ENCODE peak calls at places on chromosomes 4 and X, in four cellular contexts. One of them, this sample, is unnamed.
A peak's percentile ranks its signal among the peaks of the same experiment; 100 is the strongest.

GRCh38 chr4:1922826-1923225 is 51.6 kb downstream of the NSD2 start:
- DNase-seq in pancreas: no peak
- DNase-seq in tibial nerve: no peak
- DNase-seq in spleen: no peak
- DNase-seq in this sample: no peak

GRCh38 chrX:1477801-1478458 is 25.2 kb upstream of the ASMTL start:
- DNase-seq in pancreas: no peak
- DNase-seq in tibial nerve: no peak
- DNase-seq in spleen: peak; percentile 62
- DNase-seq in this sample: no peak

GRCh38 chrX:115968436-115969252 is 201.9 kb upstream of the AGTR2 start:
- DNase-seq in pancreas: peak; percentile 38
- DNase-seq in tibial nerve: no peak
- DNase-seq in spleen: no peak
- DNase-seq in this sample: peak; percentile 66

GRCh38 chr4:176508780-176509331 is 189.1 kb downstream of the SPCS3 start:
- DNase-seq in pancreas: no peak
- DNase-seq in tibial nerve: no peak
- DNase-seq in spleen: no peak
- DNase-seq in this sample: no peak

GRCh38 chrX:140661657-140662056 is 47.9 kb upstream of the LINC00632 start:
- DNase-seq in pancreas: no peak
- DNase-seq in tibial nerve: no peak
- DNase-seq in spleen: no peak
- DNase-seq in this sample: no peak

GRCh38 chr4:176507845-176508533 is 188.2 kb downstream of the SPCS3 start:
- DNase-seq in pancreas: no peak
- DNase-seq in tibial nerve: no peak
- DNase-seq in spleen: no peak
- DNase-seq in this sample: no peak

GRCh38 chr4:5888706-5889696 is 3.9 kb downstream of the CRMP1 start:
- DNase-seq in pancreas: no peak
- DNase-seq in tibial nerve: no peak
- DNase-seq in spleen: no peak
- DNase-seq in this sample: no peak

GRCh38 chr4:97656034-97656720 is 487.1 kb downstream of the STPG2 start:
- DNase-seq in pancreas: no peak
- DNase-seq in tibial nerve: no peak
- DNase-seq in spleen: no peak
- DNase-seq in this sample: no peak

GRCh38 chr4:126888968-126889367 is 743.8 kb upstream of the INTU start:
- DNase-seq in pancreas: no peak
- DNase-seq in tibial nerve: no peak
- DNase-seq in spleen: no peak
- DNase-seq in this sample: no peak

GRCh38 chrX:103107836-103108235 is 14.9 kb upstream of the NXF3 start:
- DNase-seq in pancreas: peak; percentile 39
- DNase-seq in tibial nerve: no peak
- DNase-seq in spleen: no peak
- DNase-seq in this sample: no peak

GRCh38 chrX:138745215-138745614 is 33.7 kb upstream of the FGF13 start:
- DNase-seq in pancreas: no peak
- DNase-seq in tibial nerve: no peak
- DNase-seq in spleen: no peak
- DNase-seq in this sample: peak; percentile 39

GRCh38 chr4:40183615-40184411 is 13.0 kb upstream of the RHOH start:
- DNase-seq in pancreas: no peak
- DNase-seq in tibial nerve: no peak
- DNase-seq in spleen: no peak
- DNase-seq in this sample: no peak

GRCh38 chrX:38882894-38883620 is 81.8 kb downstream of the MID1IP1 start:
- DNase-seq in pancreas: peak; percentile 30
- DNase-seq in tibial nerve: no peak
- DNase-seq in spleen: no peak
- DNase-seq in this sample: no peak
- TF ChIP-seq CTCF in pancreas: no peak
- TF ChIP-seq CTCF in tibial nerve: no peak
- TF ChIP-seq CTCF in spleen: no peak
- TF ChIP-seq CTCF in this sample: no peak

GRCh38 chr4:3785292-3785565 is 19.0 kb downstream of the ADRA2C start:
- DNase-seq in pancreas: no peak
- DNase-seq in tibial nerve: no peak
- DNase-seq in spleen: no peak
- DNase-seq in this sample: no peak

GRCh38 chr4:3784469-3785291 is 18.5 kb downstream of the ADRA2C start:
- DNase-seq in pancreas: no peak
- DNase-seq in tibial nerve: no peak
- DNase-seq in spleen: no peak
- DNase-seq in this sample: no peak

GRCh38 chr4:3788366-3788660 is 22.1 kb downstream of the ADRA2C start:
- DNase-seq in pancreas: no peak
- DNase-seq in tibial nerve: no peak
- DNase-seq in spleen: no peak
- DNase-seq in this sample: no peak

GRCh38 chr4:3787489-3788365 is 21.5 kb downstream of the ADRA2C start:
- DNase-seq in pancreas: no peak
- DNase-seq in tibial nerve: no peak
- DNase-seq in spleen: no peak
- DNase-seq in this sample: no peak

DNA sequence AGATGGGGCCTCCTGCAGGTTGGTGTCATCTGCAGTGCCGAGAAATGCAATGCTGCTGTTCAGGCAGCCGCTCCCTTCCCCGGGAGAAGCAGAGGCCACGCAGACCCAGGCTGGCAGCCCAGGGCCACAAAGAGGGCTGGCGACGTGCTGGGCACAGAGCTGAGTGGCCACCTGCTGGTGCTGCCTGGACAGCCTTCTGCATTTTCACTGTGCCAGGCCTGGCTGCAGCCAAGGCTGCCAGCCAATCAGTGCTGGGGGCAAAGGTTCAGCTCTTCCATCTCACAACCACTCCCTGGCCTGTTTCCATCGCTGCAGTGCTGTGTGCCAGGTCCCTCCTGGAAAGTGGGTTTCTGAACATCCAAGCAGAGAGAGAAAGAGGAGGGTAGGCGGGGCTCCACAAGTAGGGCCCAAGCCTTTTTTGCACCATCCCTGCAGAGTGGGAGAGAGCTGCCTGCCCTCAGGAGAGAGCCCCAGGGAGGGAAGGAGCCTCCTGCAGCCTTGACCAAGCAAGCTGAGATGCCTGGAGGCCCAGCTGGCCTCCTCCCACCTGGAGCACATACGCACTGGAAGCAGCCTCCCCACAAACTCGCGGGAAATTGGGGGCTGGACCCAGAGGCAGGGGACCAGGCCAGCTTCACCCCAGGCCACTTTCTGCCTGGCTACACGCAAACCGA is 20.1 kb downstream of the ADRA2C start:
- DNase-seq in pancreas: peak; percentile 74
- DNase-seq in tibial nerve: no peak
- DNase-seq in spleen: no peak
- DNase-seq in this sample: no peak
- TF ChIP-seq CTCF in pancreas: no peak
- TF ChIP-seq CTCF in tibial nerve: no peak
- TF ChIP-seq CTCF in spleen: no peak
- TF ChIP-seq CTCF in this sample: no peak

GRCh38 chr4:118835896-118836762 is at the start of gene SEC24D:
- DNase-seq in pancreas: peak; percentile 83
- DNase-seq in tibial nerve: peak; percentile 71
- DNase-seq in spleen: peak; percentile 97
- DNase-seq in this sample: peak; percentile 95
- TF ChIP-seq CTCF in pancreas: no peak
- TF ChIP-seq CTCF in tibial nerve: peak; percentile 54
- TF ChIP-seq CTCF in spleen: no peak
- TF ChIP-seq CTCF in this sample: peak; percentile 39

DNA sequence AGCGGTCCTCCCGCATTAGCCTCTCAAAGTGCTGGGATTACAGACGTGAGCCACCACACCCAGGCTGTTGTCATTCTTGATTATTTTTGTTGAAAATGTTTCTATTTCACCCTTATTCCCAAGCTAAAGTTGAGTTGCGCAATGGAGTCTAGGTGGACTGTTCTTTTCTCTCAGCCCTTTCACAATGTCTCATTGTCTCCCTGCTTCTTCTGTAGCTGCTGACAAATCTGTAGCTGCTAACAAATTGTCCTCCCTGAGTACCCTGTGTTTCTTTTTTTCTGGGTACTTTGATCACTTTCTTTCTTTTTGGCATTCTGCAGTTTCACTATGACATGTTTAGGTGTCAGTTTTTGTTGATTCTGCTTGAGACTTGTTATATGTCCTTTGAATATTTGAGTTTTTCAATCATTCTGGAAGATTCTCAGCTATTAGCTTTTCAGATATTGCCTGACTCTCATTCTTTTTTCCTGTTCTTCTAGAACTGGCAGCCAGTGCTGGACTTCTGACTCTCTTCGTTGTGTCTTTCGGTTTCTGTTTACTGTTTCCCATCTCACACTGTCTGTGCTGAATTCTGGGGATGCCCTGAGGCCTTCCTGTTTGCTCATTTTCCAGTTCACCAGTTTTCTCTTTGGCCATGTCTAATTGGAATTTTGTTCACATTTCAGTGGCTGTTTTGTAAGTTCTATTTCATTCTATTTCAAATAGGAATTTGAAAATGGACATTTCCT is 6.6 kb downstream of the ABCD1 start:
- DNase-seq in pancreas: no peak
- DNase-seq in tibial nerve: no peak
- DNase-seq in spleen: no peak
- DNase-seq in this sample: no peak
- TF ChIP-seq CTCF in pancreas: no peak
- TF ChIP-seq CTCF in tibial nerve: no peak
- TF ChIP-seq CTCF in spleen: no peak
- TF ChIP-seq CTCF in this sample: no peak

DNA sequence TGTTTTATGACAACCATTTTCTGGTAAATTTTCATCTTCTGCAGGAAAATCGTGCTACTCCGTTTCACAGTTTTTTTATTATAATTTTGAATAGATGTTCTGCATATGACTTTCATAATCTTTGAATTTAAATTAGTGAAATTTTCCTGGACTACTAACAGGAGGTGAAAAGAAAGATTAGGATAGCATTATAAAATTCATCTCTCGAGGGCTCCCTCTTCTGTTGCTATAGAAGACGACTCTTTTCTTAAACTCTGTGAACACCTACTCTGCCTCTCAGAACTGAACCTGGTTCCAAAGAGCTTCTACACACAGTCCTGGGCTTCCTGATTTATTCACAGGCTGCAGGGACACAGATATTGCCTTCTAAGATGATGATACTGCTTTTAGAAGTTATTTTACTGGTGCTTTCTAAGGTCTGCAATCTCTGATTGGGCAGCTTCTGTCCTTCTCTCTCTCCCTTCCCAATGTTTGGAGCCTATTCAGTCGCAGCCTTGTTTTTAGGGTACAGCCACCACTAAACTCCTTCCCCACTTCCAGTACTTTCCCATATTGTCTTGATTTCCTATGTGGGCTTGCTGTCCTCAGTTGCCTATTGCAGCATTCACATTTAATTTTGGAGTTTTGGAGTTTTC is 10.1 kb upstream of the SAP30 start:
- DNase-seq in pancreas: no peak
- DNase-seq in tibial nerve: no peak
- DNase-seq in spleen: no peak
- DNase-seq in this sample: no peak
- TF ChIP-seq CTCF in pancreas: no peak
- TF ChIP-seq CTCF in tibial nerve: no peak
- TF ChIP-seq CTCF in spleen: no peak
- TF ChIP-seq CTCF in this sample: no peak

This sample was measured in mesothelial cell of epicardium.